ENCODE peak calls at places on chromosomes 1 and 21, in seven cellular contexts. Y, V, S, E, M, N and H are unnamed samples.

GRCh38 chr21:41161428-41161827 is 6.5 kb upstream of the BACE2 start:
- DNase-seq in Y (no peak), V (no peak), S (no peak), E (no peak), M (no peak), N (no peak), H (no peak)

GRCh38 chr1:117616967-117617366 is 11.1 kb downstream of the TENT5C start:
- DNase-seq in Y (no peak), V (no peak), S (no peak), E (no peak), M (no peak), N (no peak), H (no peak)

GRCh38 chr1:26961826-26962225 is 1.6 kb upstream of the KDF1 start:
- DNase-seq in Y (peak; percentile 91), V (no peak), S (no peak), E (peak; percentile 97), M (peak; percentile 97), N (no peak), H (no peak)

GRCh38 chr1:192225713-192226112 is 67.5 kb downstream of the RGS18 start:
- DNase-seq in Y (peak; percentile 23), V (no peak), S (no peak), E (peak; percentile 69), M (peak; percentile 1), N (no peak), H (no peak)

GRCh38 chr1:156475568-156476500 is 24.7 kb downstream of the MEF2D start:
- DNase-seq in Y (peak; percentile 93), V (peak; percentile 98), S (no peak), E (peak; percentile 95), M (peak; percentile 91), N (no peak), H (peak; percentile 94)

GRCh38 chr1:245587435-245588105 is 432.8 kb downstream of the KIF26B start:
- DNase-seq in Y (no peak), V (no peak), S (no peak), E (no peak), M (no peak), N (no peak), H (no peak)

GRCh38 chr1:223703668-223704013 is 8.7 kb upstream of the CAPN2 start:
- DNase-seq in Y (no peak), V (no peak), S (no peak), E (no peak), M (no peak), N (no peak), H (no peak)

GRCh38 chr1:17248781-17249180 is at the start of gene PADI3:
- DNase-seq in Y (no peak), V (no peak), S (no peak), E (no peak), M (no peak), N (no peak), H (no peak)

GRCh38 chr1:170536924-170537551 is 5.1 kb downstream of the GORAB start:
- DNase-seq in Y (no peak), V (no peak), S (no peak), E (peak; percentile 42), M (no peak), N (no peak), H (no peak)

GRCh38 chr1:163357378-163357777 is 35.6 kb downstream of the NUF2 start:
- DNase-seq in Y (no peak), V (no peak), S (no peak), E (no peak), M (no peak), N (no peak), H (no peak)

GRCh38 chr1:90710579-90711536 is 6.2 kb downstream of the BARHL2 start:
- DNase-seq in Y (no peak), V (no peak), S (no peak), E (no peak), M (no peak), N (no peak), H (no peak)

GRCh38 chr21:39579734-39580332 is 32.9 kb upstream of the B3GALT5 start:
- DNase-seq in Y (no peak), V (no peak), S (no peak), E (no peak), M (no peak), N (no peak), H (no peak)

GRCh38 chr1:46248122-46248920 is 758 bp downstream of the RAD54L start:
- DNase-seq in Y (no peak), V (no peak), S (peak; percentile 58), E (peak; percentile 29), M (no peak), N (peak; percentile 24), H (no peak)

GRCh38 chr1:27381976-27382762 is 964 bp downstream of the CD164L2 start:
- DNase-seq in Y (no peak), V (no peak), S (no peak), E (no peak), M (no peak), N (no peak), H (no peak)

DNA sequence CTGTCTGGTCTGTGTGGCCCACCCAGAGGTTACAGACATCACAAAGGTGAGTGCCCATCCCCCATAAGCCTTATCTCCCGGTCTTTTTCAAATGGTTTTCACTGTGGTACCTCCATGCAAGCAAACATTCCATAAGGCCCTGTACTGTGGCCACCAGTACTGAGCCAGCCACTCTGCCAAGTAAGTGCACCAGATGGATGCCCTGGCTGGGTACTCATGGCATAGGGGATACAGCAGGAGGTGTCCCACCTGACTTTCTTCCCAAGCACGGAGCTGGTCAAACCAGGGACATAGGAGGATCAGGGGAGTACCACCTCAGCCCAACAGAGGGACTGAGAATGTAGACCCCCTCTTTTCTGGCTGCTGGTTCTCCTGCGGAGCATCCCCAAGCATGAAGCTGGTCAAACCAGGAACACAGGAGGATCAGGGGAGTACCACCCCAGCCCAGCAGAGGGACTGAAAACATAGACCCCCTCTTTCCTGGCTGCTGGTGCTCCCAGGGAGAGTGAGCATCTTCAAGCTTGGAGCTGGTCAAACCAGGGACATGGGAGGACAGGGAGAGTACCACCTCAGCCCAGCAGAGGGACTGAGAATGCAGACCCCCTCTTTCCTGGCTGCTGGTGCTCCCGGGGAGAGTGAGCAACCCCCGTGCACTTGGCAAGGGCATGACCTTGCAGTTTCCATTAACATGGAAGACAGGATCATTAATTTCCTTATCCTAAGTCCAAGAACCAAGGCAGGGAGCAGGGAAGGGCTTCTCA is 81.8 kb upstream of the KLHDC7A start:
- DNase-seq in Y (no peak), V (no peak), S (no peak), E (no peak), M (no peak), N (no peak), H (no peak)
- TF ChIP-seq CTCF in Y (no peak), V (no peak), S (no peak), E (no peak), M (no peak), N (peak; percentile 38), H (no peak)

GRCh38 chr1:241551759-241552638 is 19.8 kb downstream of the KMO start:
- DNase-seq in Y (no peak), V (no peak), S (peak; percentile 69), E (no peak), M (no peak), N (no peak), H (no peak)

GRCh38 chr1:241548008-241548407 is 15.8 kb downstream of the KMO start:
- DNase-seq in Y (no peak), V (no peak), S (no peak), E (no peak), M (no peak), N (no peak), H (no peak)

GRCh38 chr1:241555526-241555925 is 23.3 kb downstream of the KMO start:
- DNase-seq in Y (no peak), V (no peak), S (no peak), E (no peak), M (no peak), N (no peak), H (no peak)

GRCh38 chr1:241553886-241554592 is 21.9 kb downstream of the KMO start:
- DNase-seq in Y (no peak), V (no peak), S (no peak), E (no peak), M (no peak), N (no peak), H (no peak)

DNA sequence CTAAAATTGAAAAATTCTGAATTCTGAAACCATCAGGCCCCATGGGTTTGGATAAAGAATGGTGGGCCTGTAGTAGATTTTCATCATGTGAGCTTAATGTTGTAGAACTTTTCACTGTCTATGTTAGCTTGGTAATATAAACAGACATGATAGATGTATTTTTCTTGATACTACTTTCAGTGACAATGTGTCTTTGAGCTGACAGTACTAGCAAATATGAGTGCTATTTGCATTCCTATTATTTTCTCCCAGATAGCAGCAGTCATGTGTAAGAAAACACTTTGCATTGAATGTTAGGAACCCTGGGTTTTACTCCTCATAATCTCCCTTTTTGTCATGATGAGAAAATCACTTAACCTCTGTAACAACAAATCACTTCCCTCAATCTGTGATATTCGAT is 18.1 kb downstream of the KMO start:
- DNase-seq in Y (no peak), V (no peak), S (no peak), E (no peak), M (no peak), N (no peak), H (no peak)
- TF ChIP-seq CTCF in Y (no peak), V (no peak), S (no peak), E (no peak), M (no peak), N (no peak), H (no peak)

GRCh38 chr1:83593073-83593472 is 405.9 kb downstream of the TTLL7 start:
- DNase-seq in Y (no peak), V (no peak), S (no peak), E (no peak), M (no peak), N (no peak), H (no peak)
- TF ChIP-seq CTCF in Y (no peak), V (no peak), S (no peak), E (no peak), M (no peak), N (no peak), H (no peak)

GRCh38 chr1:25837253-25837875 is 17.6 kb downstream of the MTFR1L start:
- DNase-seq in Y (no peak), V (no peak), S (no peak), E (no peak), M (no peak), N (no peak), H (no peak)
- TF ChIP-seq CTCF in Y (peak; percentile 49), V (no peak), S (peak; percentile 46), E (peak; percentile 36), M (peak; percentile 39), N (peak; percentile 66), H (no peak)

DNA sequence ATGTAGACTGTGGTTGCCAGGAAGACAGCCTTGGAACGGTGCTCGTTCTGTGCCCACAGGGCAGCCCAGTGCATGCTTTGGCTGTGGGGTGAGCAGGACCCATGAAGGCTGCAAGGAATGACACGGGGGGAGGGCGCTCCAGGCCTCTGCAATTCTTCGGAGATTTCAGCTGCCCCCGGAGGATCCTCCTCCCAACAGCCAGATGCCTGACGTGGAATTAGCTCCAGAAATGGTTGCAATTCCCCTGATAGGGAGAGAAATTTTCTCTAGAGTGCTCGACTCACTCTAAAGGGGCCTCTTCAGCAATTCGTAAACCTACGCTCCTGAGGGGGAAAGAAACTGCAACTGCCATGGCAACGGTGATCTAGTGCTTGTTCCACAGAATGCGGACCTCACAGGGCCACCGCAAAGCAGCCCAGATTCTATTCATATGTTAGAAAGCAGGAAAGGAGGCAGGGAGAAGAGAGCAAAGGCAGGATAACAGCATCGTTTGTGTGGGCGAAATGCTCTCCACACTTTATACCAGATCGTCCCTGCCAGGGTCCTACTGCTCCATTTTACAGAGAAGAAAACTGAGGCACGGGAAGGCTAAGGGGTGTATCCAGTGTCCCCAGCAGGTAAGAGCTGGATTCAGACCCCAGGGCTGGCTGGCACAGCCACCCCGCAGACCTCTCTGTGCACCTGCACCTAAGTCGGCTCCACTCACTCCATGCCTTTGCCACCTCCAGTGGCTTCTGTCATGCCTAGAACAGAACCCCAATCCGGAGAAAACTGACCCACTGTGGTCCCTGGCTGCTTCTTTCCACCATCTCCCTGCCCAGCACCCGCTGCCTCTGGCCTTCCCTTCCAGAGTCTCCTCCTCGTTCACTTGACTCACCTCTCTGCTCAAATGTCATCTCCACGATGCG is 11.9 kb upstream of the PDE9A start:
- DNase-seq in Y (no peak), V (no peak), S (no peak), E (peak; percentile 62), M (no peak), N (no peak), H (no peak)
- TF ChIP-seq CTCF in Y (no peak), V (no peak), S (no peak), E (no peak), M (no peak), N (no peak), H (no peak)